ENCODE peak calls at places on chromosomes 2 and 18, in six cellular contexts. One of them, this sample, is unnamed.
A peak's percentile ranks its signal among the peaks of the same experiment; 100 is the strongest.

GRCh38 chr2:85899284-85899683 is 10.5 kb upstream of the ST3GAL5 start:
- DNase-seq in choroid plexus epithelial cell: no peak
- DNase-seq in neural progenitor cell: no peak
- DNase-seq in uterus: no peak
- DNase-seq in IMR-90: no peak
- DNase-seq in tibial artery: no peak
- DNase-seq in this sample: no peak

GRCh38 chr2:229873123-229873581 is 48.7 kb downstream of the TRIP12 start:
- DNase-seq in choroid plexus epithelial cell: no peak
- DNase-seq in neural progenitor cell: no peak
- DNase-seq in uterus: no peak
- DNase-seq in IMR-90: no peak
- DNase-seq in tibial artery: no peak
- DNase-seq in this sample: no peak

GRCh38 chr18:42614619-42615293 is 500.7 kb downstream of the RIT2 start:
- DNase-seq in choroid plexus epithelial cell: no peak
- DNase-seq in neural progenitor cell: no peak
- DNase-seq in uterus: no peak
- DNase-seq in IMR-90: no peak
- DNase-seq in tibial artery: no peak
- DNase-seq in this sample: no peak

GRCh38 chr2:88860421-88861075 is 169.1 kb downstream of the RPIA start:
- DNase-seq in choroid plexus epithelial cell: no peak
- DNase-seq in neural progenitor cell: no peak
- DNase-seq in uterus: no peak
- DNase-seq in IMR-90: no peak
- DNase-seq in tibial artery: no peak
- DNase-seq in this sample: no peak

GRCh38 chr2:70143314-70144150 is 47.3 kb downstream of the C2orf42 start:
- DNase-seq in choroid plexus epithelial cell: peak; percentile 51
- DNase-seq in neural progenitor cell: peak; percentile 24
- DNase-seq in uterus: peak; percentile 54
- DNase-seq in IMR-90: peak; percentile 52
- DNase-seq in tibial artery: peak; percentile 62
- DNase-seq in this sample: no peak

GRCh38 chr18:47244041-47244440 is 7.4 kb downstream of the SKOR2 start:
- DNase-seq in choroid plexus epithelial cell: no peak
- DNase-seq in neural progenitor cell: no peak
- DNase-seq in uterus: no peak
- DNase-seq in IMR-90: no peak
- DNase-seq in tibial artery: no peak
- DNase-seq in this sample: no peak

GRCh38 chr2:218781691-218782528 is at the start of gene CYP27A1:
- DNase-seq in choroid plexus epithelial cell: peak; percentile 31
- DNase-seq in neural progenitor cell: peak; percentile 71
- DNase-seq in uterus: peak; percentile 50
- DNase-seq in IMR-90: no peak
- DNase-seq in tibial artery: peak; percentile 51
- DNase-seq in this sample: peak; percentile 78

GRCh38 chr2:88038263-88039105 is 17.1 kb downstream of the KRCC1 start:
- DNase-seq in choroid plexus epithelial cell: peak; percentile 95
- DNase-seq in neural progenitor cell: no peak
- DNase-seq in uterus: no peak
- DNase-seq in IMR-90: peak; percentile 97
- DNase-seq in tibial artery: no peak
- DNase-seq in this sample: no peak

GRCh38 chr2:88686320-88686719 is 5.2 kb upstream of the RPIA start:
- DNase-seq in choroid plexus epithelial cell: no peak
- DNase-seq in neural progenitor cell: no peak
- DNase-seq in uterus: no peak
- DNase-seq in IMR-90: no peak
- DNase-seq in tibial artery: no peak
- DNase-seq in this sample: no peak

GRCh38 chr2:152409691-152410597 is 75.0 kb downstream of the FMNL2 start:
- DNase-seq in choroid plexus epithelial cell: peak; percentile 79
- DNase-seq in neural progenitor cell: no peak
- DNase-seq in uterus: no peak
- DNase-seq in IMR-90: peak; percentile 75
- DNase-seq in tibial artery: no peak
- DNase-seq in this sample: no peak

GRCh38 chr18:63433349-63433866 is 11.1 kb upstream of the VPS4B start:
- DNase-seq in choroid plexus epithelial cell: no peak
- DNase-seq in neural progenitor cell: no peak
- DNase-seq in uterus: no peak
- DNase-seq in IMR-90: no peak
- DNase-seq in tibial artery: peak; percentile 42
- DNase-seq in this sample: no peak

GRCh38 chr2:148928395-148928794 is 53.4 kb downstream of the KIF5C start:
- DNase-seq in choroid plexus epithelial cell: no peak
- DNase-seq in neural progenitor cell: no peak
- DNase-seq in uterus: no peak
- DNase-seq in IMR-90: no peak
- DNase-seq in tibial artery: no peak
- DNase-seq in this sample: no peak

GRCh38 chr2:148926291-148926961 is 51.4 kb downstream of the KIF5C start:
- DNase-seq in choroid plexus epithelial cell: peak; percentile 51
- DNase-seq in neural progenitor cell: peak; percentile 52
- DNase-seq in uterus: no peak
- DNase-seq in IMR-90: peak; percentile 12
- DNase-seq in tibial artery: no peak
- DNase-seq in this sample: peak; percentile 77

GRCh38 chr2:148930046-148930775 is 55.2 kb downstream of the KIF5C start:
- DNase-seq in choroid plexus epithelial cell: peak; percentile 10
- DNase-seq in neural progenitor cell: peak; percentile 46
- DNase-seq in uterus: no peak
- DNase-seq in IMR-90: no peak
- DNase-seq in tibial artery: no peak
- DNase-seq in this sample: no peak

GRCh38 chr2:148922776-148923175 is 47.7 kb downstream of the KIF5C start:
- DNase-seq in choroid plexus epithelial cell: no peak
- DNase-seq in neural progenitor cell: no peak
- DNase-seq in uterus: no peak
- DNase-seq in IMR-90: no peak
- DNase-seq in tibial artery: no peak
- DNase-seq in this sample: no peak

DNA sequence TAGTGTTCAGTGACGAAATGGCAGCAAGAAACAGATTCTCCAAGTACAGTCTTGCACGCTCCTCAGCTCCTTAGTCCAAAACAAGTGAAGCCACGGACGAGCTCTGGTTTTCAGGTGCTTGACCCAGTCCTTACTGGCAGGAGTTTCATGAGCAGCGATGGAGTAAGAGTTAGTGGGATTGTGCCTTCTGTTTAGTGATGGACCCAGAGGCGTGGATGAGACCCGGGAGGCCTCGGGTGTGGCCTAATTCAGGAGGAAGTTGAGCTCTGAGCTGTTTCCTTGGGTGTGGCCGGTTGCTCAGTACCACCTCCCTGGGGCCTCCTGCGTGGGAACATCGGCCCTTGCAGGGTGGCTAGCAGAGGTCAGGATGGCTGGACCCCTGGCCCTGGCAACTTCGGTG is 52.0 kb downstream of the KIF5C start:
- DNase-seq in choroid plexus epithelial cell: no peak
- DNase-seq in neural progenitor cell: no peak
- DNase-seq in uterus: no peak
- DNase-seq in IMR-90: no peak
- DNase-seq in tibial artery: no peak
- DNase-seq in this sample: peak; percentile 48
- H3K4me3 ChIP-seq in choroid plexus epithelial cell: no peak overlapping the region
- H3K4me3 ChIP-seq in neural progenitor cell: no peak overlapping the region
- H3K4me3 ChIP-seq in uterus: no peak overlapping the region
- H3K4me3 ChIP-seq in IMR-90: no peak overlapping the region
- H3K4me3 ChIP-seq in tibial artery: no peak overlapping the region
- H3K4me3 ChIP-seq in this sample: peak overlapping the region; percentile 31

GRCh38 chr2:1656961-1657841 is 87.1 kb downstream of the PXDN start:
- DNase-seq in choroid plexus epithelial cell: no peak
- DNase-seq in neural progenitor cell: no peak
- DNase-seq in uterus: no peak
- DNase-seq in IMR-90: no peak
- DNase-seq in tibial artery: peak; percentile 20
- DNase-seq in this sample: no peak
- TF ChIP-seq CTCF in choroid plexus epithelial cell: no peak
- TF ChIP-seq CTCF in neural progenitor cell: no peak
- TF ChIP-seq CTCF in uterus: no peak
- TF ChIP-seq CTCF in IMR-90: no peak
- TF ChIP-seq CTCF in tibial artery: no peak
- TF ChIP-seq CTCF in this sample: no peak

DNA sequence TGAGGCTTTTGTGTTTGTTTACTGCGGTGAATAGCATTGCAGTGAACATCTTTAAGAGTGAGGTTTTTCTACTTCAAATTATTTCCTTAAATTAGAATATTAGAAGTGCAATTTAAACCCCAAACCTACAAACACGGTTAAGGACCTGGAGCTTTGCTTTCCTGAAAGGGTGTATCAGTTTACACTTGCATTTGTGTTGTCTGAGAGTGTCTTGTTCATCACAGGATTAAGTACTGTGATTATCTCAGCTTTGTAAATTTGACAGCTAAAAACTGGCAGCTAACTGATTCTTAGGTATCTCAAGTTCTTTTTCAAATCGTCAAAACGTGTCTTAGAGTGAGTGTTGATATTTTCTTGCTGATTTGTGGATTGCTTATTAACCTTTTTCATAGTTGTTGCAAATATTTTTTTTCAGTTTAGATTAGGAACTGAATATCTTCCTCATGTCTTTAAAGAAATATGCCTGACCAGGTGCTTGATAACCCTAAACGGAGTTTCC is 41.8 kb downstream of the LRRFIP1 start:
- DNase-seq in choroid plexus epithelial cell: no peak
- DNase-seq in neural progenitor cell: no peak
- DNase-seq in uterus: no peak
- DNase-seq in IMR-90: no peak
- DNase-seq in tibial artery: no peak
- DNase-seq in this sample: no peak
- H3K4me3 ChIP-seq in choroid plexus epithelial cell: no peak overlapping the region
- H3K4me3 ChIP-seq in neural progenitor cell: no peak overlapping the region
- H3K4me3 ChIP-seq in uterus: no peak overlapping the region
- H3K4me3 ChIP-seq in IMR-90: no peak overlapping the region
- H3K4me3 ChIP-seq in tibial artery: no peak overlapping the region
- H3K4me3 ChIP-seq in this sample: no peak overlapping the region

DNA sequence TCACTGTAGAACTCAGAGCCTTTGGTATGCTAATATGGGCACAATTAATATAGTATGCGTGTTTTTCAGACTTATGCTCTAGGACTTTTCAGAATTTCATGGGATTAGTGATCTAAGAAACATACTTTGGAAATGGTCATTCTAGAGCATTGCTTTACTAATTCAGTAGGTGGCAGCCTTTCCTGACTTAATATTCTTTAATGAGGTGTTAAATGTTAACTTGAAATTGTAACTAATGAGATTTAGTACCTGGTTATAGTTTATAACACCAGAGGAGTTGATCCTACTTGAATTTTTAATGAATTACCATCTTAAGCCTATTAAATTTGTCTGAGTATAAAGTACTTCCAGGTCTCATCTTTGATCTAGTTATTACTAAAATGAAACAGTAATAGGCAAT is 28.5 kb downstream of the ACTR2 start:
- DNase-seq in choroid plexus epithelial cell: peak; percentile 22
- DNase-seq in neural progenitor cell: no peak
- DNase-seq in uterus: no peak
- DNase-seq in IMR-90: no peak
- DNase-seq in tibial artery: no peak
- DNase-seq in this sample: no peak
- TF ChIP-seq CTCF in choroid plexus epithelial cell: peak; percentile 27
- TF ChIP-seq CTCF in neural progenitor cell: peak; percentile 23
- TF ChIP-seq CTCF in uterus: no peak
- TF ChIP-seq CTCF in IMR-90: peak; percentile 18
- TF ChIP-seq CTCF in tibial artery: no peak
- TF ChIP-seq CTCF in this sample: no peak

DNA sequence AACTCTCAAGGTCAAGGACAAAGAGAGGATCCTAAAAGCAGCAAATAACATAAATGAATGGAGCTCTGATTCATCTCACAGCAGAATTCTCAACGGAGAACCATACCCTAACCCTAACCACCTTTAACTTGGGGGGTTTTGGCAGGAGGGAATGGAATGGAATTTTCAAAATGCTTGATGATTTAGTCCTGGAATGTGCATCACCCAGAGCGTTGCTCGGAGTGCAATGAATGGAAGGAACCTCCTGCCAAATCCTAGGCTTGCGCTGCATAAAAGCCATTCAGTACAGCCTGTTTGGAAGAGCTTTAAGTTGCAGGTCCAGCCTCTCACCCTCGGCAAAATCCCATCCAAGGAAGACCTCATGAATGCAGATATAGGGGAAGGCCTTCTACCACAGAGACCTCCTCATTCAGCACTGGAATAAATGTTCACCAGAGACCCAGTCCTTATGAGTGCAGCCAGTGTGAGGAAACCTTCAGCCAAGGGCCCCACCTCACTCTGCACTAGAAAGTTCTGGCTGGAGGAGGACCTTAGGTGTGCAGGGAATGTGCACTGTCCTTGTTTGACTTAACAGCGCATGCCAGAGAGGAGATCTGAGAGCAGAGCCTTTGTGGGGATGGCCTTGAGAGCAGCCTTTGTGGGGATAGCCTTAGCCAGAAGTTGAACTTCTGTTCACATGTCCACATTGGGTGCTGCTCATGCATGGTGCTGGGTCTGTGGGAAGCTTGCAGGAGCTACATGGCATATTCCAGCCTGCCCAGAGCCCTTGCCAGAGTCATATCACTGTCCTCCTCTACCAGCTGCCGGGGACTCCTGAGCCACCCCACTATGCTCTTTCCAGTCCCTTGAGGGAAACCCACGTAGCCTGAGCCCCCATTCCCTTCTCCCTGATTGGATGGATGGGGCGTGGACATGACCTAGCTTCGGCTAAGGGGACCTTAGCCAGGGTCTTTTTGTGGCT is 30.5 kb downstream of the ASB1 start:
- DNase-seq in choroid plexus epithelial cell: peak; percentile 13
- DNase-seq in neural progenitor cell: no peak
- DNase-seq in uterus: no peak
- DNase-seq in IMR-90: peak; percentile 28
- DNase-seq in tibial artery: no peak
- DNase-seq in this sample: no peak
- H3K4me3 ChIP-seq in choroid plexus epithelial cell: no peak overlapping the region
- H3K4me3 ChIP-seq in neural progenitor cell: no peak overlapping the region
- H3K4me3 ChIP-seq in uterus: no peak overlapping the region
- H3K4me3 ChIP-seq in IMR-90: no peak overlapping the region
- H3K4me3 ChIP-seq in tibial artery: no peak overlapping the region
- H3K4me3 ChIP-seq in this sample: no peak overlapping the region

This sample was measured in upper lobe of left lung.